ENCODE peak calls at places on chromosomes 4 and X, in six cellular contexts. T, V, P, N, H and Z are unnamed samples.
A peak's percentile ranks its signal among the peaks of the same experiment; 100 is the strongest.

GRCh38 chr4:99817310-99817885 is 771 bp downstream of the DAPP1 start:
- DNase-seq in V (no peak), H (no peak), T (no peak), P (peak; percentile 27), N (no peak), Z (no peak)

GRCh38 chr4:3797831-3798500 is 31.8 kb downstream of the ADRA2C start:
- DNase-seq in N (no peak), P (no peak), V (peak; percentile 35), H (no peak), T (no peak), Z (no peak)

GRCh38 chr4:3685081-3685645 is 81.0 kb upstream of the ADRA2C start:
- DNase-seq in H (no peak), N (no peak), T (no peak), P (no peak), V (peak; percentile 23), Z (no peak)

GRCh38 chr4:168580228-168580627 is 83.4 kb downstream of the PALLD start:
- DNase-seq in N (no peak), H (no peak), T (no peak), V (no peak), P (no peak), Z (no peak)

GRCh38 chrX:135520022-135520552 is 373 bp upstream of the INTS6L start:
- DNase-seq in P (no peak), V (no peak), H (peak; percentile 11), T (no peak), N (no peak), Z (no peak)

GRCh38 chr4:13797061-13797460 is 169.5 kb upstream of the BOD1L1 start:
- DNase-seq in P (no peak), H (no peak), T (no peak), N (no peak), V (no peak), Z (no peak)

GRCh38 chrX:27815209-27815608 is 7.4 kb downstream of the MAGEB10 start:
- DNase-seq in N (no peak), V (no peak), T (no peak), P (no peak), H (no peak), Z (no peak)

GRCh38 chrX:17377795-17378194 is 2.8 kb downstream of the NHS start:
- DNase-seq in H (no peak), P (no peak), N (no peak), T (no peak), V (no peak), Z (no peak)

GRCh38 chrX:13649823-13650222 is 3.1 kb upstream of the TCEANC start:
- DNase-seq in V (no peak), T (no peak), H (no peak), N (no peak), P (no peak), Z (no peak)

GRCh38 chrX:24372021-24372763 is 11.8 kb downstream of the SUPT20HL1 start:
- DNase-seq in P (no peak), T (no peak), V (no peak), N (no peak), H (no peak), Z (no peak)

GRCh38 chr4:112668131-112668530 is 31.2 kb downstream of the LARP7 start:
- DNase-seq in H (no peak), P (no peak), T (no peak), N (no peak), V (no peak), Z (no peak)